ENCODE peak calls at places on chromosome X, in six cellular contexts. Y, N, W, G, R and X are unnamed samples.

GRCh38 chrX:42530027-42530426 is 247.9 kb downstream of the PPP1R2C start:
- DNase-seq in W (no peak), R (no peak), G (no peak), Y (no peak), N (peak; percentile 36), X (no peak)

GRCh38 chrX:131841496-131842410 is 181.3 kb upstream of the STK26 start:
- DNase-seq in G (peak; percentile 53), Y (peak; percentile 55), N (peak; percentile 62), W (peak; percentile 72), R (no peak), X (peak; percentile 22)

GRCh38 chrX:85213792-85214530 is 29.6 kb downstream of the SATL1 start:
- DNase-seq in R (no peak), N (no peak), G (no peak), W (no peak), Y (no peak), X (no peak)

GRCh38 chrX:32155044-32155638 is 1056.2 kb downstream of the DMD start:
- DNase-seq in R (no peak), W (no peak), G (no peak), N (no peak), Y (no peak), X (no peak)

GRCh38 chrX:41491267-41492004 is 44.3 kb downstream of the NYX start:
- DNase-seq in G (no peak), R (no peak), N (peak; percentile 89), Y (no peak), W (no peak), X (peak; percentile 16)

GRCh38 chrX:413322-414201 is 26.9 kb upstream of the PPP2R3B start:
- DNase-seq in Y (peak; percentile 52), G (no peak), R (peak; percentile 63), N (peak; percentile 30), W (no peak), X (no peak)

GRCh38 chrX:77003956-77004355 is 443.2 kb upstream of the FGF16 start:
- DNase-seq in N (no peak), G (no peak), R (no peak), W (no peak), Y (no peak), X (no peak)

GRCh38 chrX:51407520-51408409 is 75.1 kb downstream of the NUDT10 start:
- DNase-seq in N (no peak), Y (no peak), R (no peak), W (no peak), G (no peak), X (no peak)

GRCh38 chrX:11427082-11428033 is 134.1 kb downstream of the AMELX start:
- DNase-seq in G (no peak), Y (peak; percentile 43), W (peak; percentile 8), R (peak; percentile 37), N (no peak), X (peak; percentile 36)

GRCh38 chrX:16278927-16279326 is 111.6 kb downstream of the MAGEB17 start:
- DNase-seq in W (no peak), Y (no peak), N (no peak), G (no peak), R (no peak), X (no peak)

GRCh38 chrX:34875204-34875603 is 67.4 kb upstream of the FAM47B start:
- DNase-seq in N (peak; percentile 57), W (no peak), Y (no peak), R (no peak), G (no peak), X (no peak)

GRCh38 chrX:80578518-80579105 is 158.4 kb downstream of the TENT5D start:
- DNase-seq in R (no peak), Y (no peak), G (no peak), W (peak; percentile 18), N (peak; percentile 37), X (no peak)

GRCh38 chrX:74133156-74133796 is 170.7 kb upstream of the ZCCHC13 start:
- DNase-seq in R (no peak), G (peak; percentile 50), W (peak; percentile 52), Y (peak; percentile 33), N (peak; percentile 75), X (peak; percentile 29)

GRCh38 chrX:101595739-101596419 is 21.9 kb downstream of the ARMCX6 start:
- DNase-seq in G (peak; percentile 29), N (peak; percentile 81), R (peak; percentile 21), Y (peak; percentile 23), W (peak; percentile 41), X (peak; percentile 26)

GRCh38 chrX:40316502-40316901 is 218.7 kb upstream of the BCOR start:
- DNase-seq in R (no peak), N (no peak), G (no peak), W (no peak), Y (no peak), X (no peak)

GRCh38 chrX:103817502-103817901 is 14.6 kb downstream of the RAB9B start:
- DNase-seq in G (peak; percentile 44), R (no peak), Y (peak; percentile 25), W (no peak), N (peak; percentile 61), X (no peak)

GRCh38 chrX:150451953-150452352 is 88.8 kb downstream of the MAMLD1 start:
- DNase-seq in R (no peak), W (no peak), N (no peak), Y (no peak), G (no peak), X (no peak)

GRCh38 chrX:44731160-44731559 is 112.7 kb upstream of the DUSP21 start:
- DNase-seq in W (no peak), G (no peak), N (peak; percentile 18), Y (no peak), R (no peak), X (no peak)

GRCh38 chrX:108307408-108308085 is 130.7 kb downstream of the COL4A6 start:
- DNase-seq in N (peak; percentile 59), Y (no peak), W (no peak), G (no peak), R (peak; percentile 11), X (no peak)

GRCh38 chrX:100994352-100995281 is 25.1 kb downstream of the ARL13A start:
- DNase-seq in Y (no peak), R (no peak), G (peak; percentile 31), N (peak; percentile 45), W (no peak), X (no peak)

GRCh38 chrX:53716328-53717088 is 30.0 kb upstream of the HUWE1 start:
- DNase-seq in Y (no peak), G (peak; percentile 19), W (no peak), N (peak; percentile 25), R (no peak), X (no peak)

GRCh38 chrX:154530286-154530685 is 14.3 kb upstream of the FAM3A start:
- DNase-seq in N (no peak), G (no peak), Y (no peak), W (no peak), R (no peak), X (no peak)

GRCh38 chrX:95427389-95427788 is 1257.3 kb upstream of the DIAPH2 start:
- DNase-seq in W (no peak), R (no peak), Y (no peak), N (no peak), G (no peak), X (no peak)

GRCh38 chrX:21781525-21781924 is 23.6 kb upstream of the SMPX start:
- DNase-seq in Y (no peak), N (no peak), R (no peak), G (no peak), W (no peak), X (no peak)

GRCh38 chrX:150567645-150568319 is 639 bp upstream of the MTM1 start:
- DNase-seq in N (no peak), Y (no peak), R (no peak), W (no peak), G (no peak), X (no peak)